ENCODE peak calls at places on chromosomes 13 and 19, in seven cellular contexts. B, K, H, I, W, D and R are unnamed samples.

GRCh38 chr19:47331931-47332547 is at the start of gene C5AR2:
- DNase-seq in H (no peak), K (no peak), I (no peak), D (no peak), W (no peak), B (no peak), R (peak; percentile 86)

GRCh38 chr13:79404985-79405384 is 1.1 kb downstream of the RBM26 start:
- DNase-seq in H (no peak), D (no peak), B (no peak), I (no peak), W (peak; percentile 31), K (no peak), R (no peak)

GRCh38 chr13:20404488-20405222 is 121.0 kb downstream of the CRYL1 start:
- DNase-seq in I (no peak), D (no peak), H (no peak), B (no peak), W (no peak), K (no peak), R (no peak)

GRCh38 chr19:44529541-44529940 is at the start of gene CEACAM20:
- DNase-seq in B (no peak), D (no peak), W (no peak), K (no peak), H (no peak), I (no peak), R (no peak)

GRCh38 chr19:23403581-23404324 is 8.5 kb upstream of the ZNF91 start:
- DNase-seq in K (no peak), D (peak; percentile 46), W (no peak), H (no peak), I (no peak), B (no peak), R (no peak)

GRCh38 chr19:3546119-3546518 is 7.1 kb downstream of the TEKTIP1 start:
- DNase-seq in D (no peak), H (no peak), K (no peak), W (no peak), B (no peak), I (no peak), R (peak; percentile 77)

GRCh38 chr13:113410472-113411201 is 42.7 kb downstream of the ADPRHL1 start:
- DNase-seq in K (peak; percentile 93), H (peak; percentile 83), D (peak; percentile 95), B (peak; percentile 91), I (no peak), W (no peak), R (peak; percentile 98)

GRCh38 chr19:14555918-14556661 is 15.8 kb downstream of the NDUFB7 start:
- DNase-seq in D (no peak), B (no peak), H (peak; percentile 68), K (peak; percentile 34), I (no peak), W (no peak), R (peak; percentile 84)

GRCh38 chr19:2294377-2295335 is 12.7 kb upstream of the PEAK3 start:
- DNase-seq in D (no peak), W (no peak), B (peak; percentile 55), K (peak; percentile 54), H (peak; percentile 47), I (no peak), R (peak; percentile 98)

GRCh38 chr13:105033999-105034398 is 1501.5 kb downstream of the EFNB2 start:
- DNase-seq in H (no peak), D (no peak), K (no peak), I (no peak), B (no peak), W (no peak), R (no peak)

GRCh38 chr19:3687774-3688706 is 12.2 kb downstream of the PIP5K1C start:
- DNase-seq in I (peak; percentile 31), D (no peak), B (no peak), W (no peak), H (no peak), K (no peak), R (peak; percentile 77)

GRCh38 chr19:1017115-1017905 is 3.6 kb downstream of the TMEM259 start:
- DNase-seq in I (no peak), K (no peak), B (no peak), W (no peak), D (no peak), H (no peak), R (no peak)
- H3K4me1 ChIP-seq in I (peaks cover 42% of the 10 kb centered on the region), K (peaks cover 33% of the 10 kb centered on the region), B (peaks cover 20% of the 10 kb centered on the region), W (peaks cover 40% of the 10 kb centered on the region), D (peaks cover 37% of the 10 kb centered on the region), H (peaks cover 34% of the 10 kb centered on the region), R (peaks cover 30% of the 10 kb centered on the region)

GRCh38 chr13:40172149-40172591 is 494.3 kb downstream of the FOXO1 start:
- DNase-seq in H (no peak), D (no peak), W (no peak), B (no peak), K (no peak), I (no peak), R (no peak)
- H3K4me3 ChIP-seq in H (no peak overlapping the region), D (no peak overlapping the region), W (no peak overlapping the region), B (no peak overlapping the region), K (no peak overlapping the region), I (no peak overlapping the region), R (no peak overlapping the region)

GRCh38 chr13:110283661-110284516 is 23.1 kb downstream of the COL4A1 start:
- DNase-seq in K (peak; percentile 66), I (no peak), W (no peak), D (no peak), B (peak; percentile 59), H (peak; percentile 82), R (no peak)
- H3K4me2 ChIP-seq in K (peak overlapping the region; percentile 28), I (no peak overlapping the region), W (no peak overlapping the region), D (no peak overlapping the region), B (no peak overlapping the region), H (peak overlapping the region; percentile 30), R (peak overlapping the region; percentile 7)

DNA sequence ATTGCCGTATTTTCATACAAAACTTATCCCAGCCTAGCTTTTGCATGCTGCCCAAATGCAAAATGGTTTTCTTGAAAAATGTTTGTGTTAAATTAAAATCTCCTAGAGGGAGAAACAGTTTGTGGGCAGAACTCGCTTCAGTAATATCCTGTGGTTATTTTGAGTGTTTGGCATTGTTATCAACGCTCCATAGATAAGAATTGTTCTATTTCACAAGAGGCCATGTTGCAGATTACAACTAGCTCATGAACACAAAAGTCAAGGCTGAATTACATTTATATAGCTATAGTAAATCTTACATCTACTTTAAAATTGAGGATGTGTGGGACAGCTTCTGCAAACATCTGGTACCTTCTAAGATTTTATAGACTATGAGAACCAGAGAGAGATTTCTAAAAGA is 447.9 kb downstream of the DCT start:
- DNase-seq in I (no peak), K (peak; percentile 8), B (no peak), H (peak; percentile 35), D (no peak), W (no peak), R (no peak)
- H3K4me1 ChIP-seq in I (no peaks in the 10 kb centered on the region), K (no peaks in the 10 kb centered on the region), B (no peaks in the 10 kb centered on the region), H (no peaks in the 10 kb centered on the region), D (no peaks in the 10 kb centered on the region), W (no peaks in the 10 kb centered on the region), R (no peaks in the 10 kb centered on the region)

DNA sequence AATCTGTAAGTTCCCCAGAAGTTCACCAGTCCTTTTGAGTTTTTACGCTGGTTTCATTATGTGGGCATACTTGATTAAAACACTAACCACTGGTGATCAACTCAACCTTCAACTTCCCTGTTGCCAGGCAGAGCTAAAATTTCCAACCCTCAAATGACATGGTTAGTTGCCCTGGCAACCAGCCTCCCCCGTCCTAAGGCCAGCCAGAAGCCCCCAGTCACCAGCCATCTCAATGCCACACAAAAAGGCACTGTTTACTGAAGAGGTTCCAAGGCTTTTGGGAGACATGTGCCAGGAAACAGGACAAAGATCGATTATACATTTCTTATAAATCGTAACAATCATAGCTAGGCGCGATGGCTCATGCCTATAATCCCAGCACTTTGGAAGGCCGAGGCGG is 1.6 kb downstream of the ZNF649 start:
- DNase-seq in D (no peak), I (no peak), B (no peak), K (no peak), W (no peak), H (no peak), R (no peak)
- H3K4me3 ChIP-seq in D (peak overlapping the region; percentile 81), I (no peak overlapping the region), B (no peak overlapping the region), K (no peak overlapping the region), W (no peak overlapping the region), H (peak overlapping the region; percentile 98), R (no peak overlapping the region)

DNA sequence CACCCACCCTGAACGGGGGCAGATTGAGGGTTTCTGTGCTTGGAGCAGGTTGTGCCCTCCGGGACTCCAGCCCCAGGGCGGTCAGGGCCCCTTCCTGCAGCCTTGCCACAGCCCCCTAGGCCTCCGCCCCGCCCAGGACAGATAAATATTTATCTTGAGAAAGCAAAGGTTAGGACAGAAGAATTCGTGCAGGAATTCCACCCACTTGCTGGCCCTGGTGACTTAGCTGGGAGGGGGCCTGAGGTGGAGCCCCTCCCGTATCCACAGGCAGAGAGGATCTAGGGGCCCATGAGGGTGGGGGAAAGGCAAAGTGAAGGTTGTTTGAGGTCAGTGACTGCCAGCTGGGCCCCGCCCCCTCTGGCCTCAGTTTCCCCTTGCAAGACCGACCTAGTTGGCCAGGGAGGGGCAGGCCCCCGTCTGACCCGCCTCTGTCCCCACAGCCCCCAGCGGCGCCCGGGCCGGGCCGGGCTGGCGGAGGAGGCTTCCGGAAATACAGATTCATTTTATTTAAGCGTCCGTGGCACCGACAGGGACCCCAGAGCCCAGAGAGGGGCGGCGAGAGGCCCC is 5.2 kb downstream of the MIDN start:
- DNase-seq in K (peak; percentile 88), I (no peak), H (peak; percentile 80), B (no peak), D (peak; percentile 72), W (no peak), R (no peak)
- H3K4me2 ChIP-seq in K (peak overlapping the region; percentile 77), I (peak overlapping the region; percentile 100), H (peak overlapping the region; percentile 100), B (peak overlapping the region; percentile 82), D (peak overlapping the region; percentile 75), W (peak overlapping the region; percentile 66), R (peak overlapping the region; percentile 87)

DNA sequence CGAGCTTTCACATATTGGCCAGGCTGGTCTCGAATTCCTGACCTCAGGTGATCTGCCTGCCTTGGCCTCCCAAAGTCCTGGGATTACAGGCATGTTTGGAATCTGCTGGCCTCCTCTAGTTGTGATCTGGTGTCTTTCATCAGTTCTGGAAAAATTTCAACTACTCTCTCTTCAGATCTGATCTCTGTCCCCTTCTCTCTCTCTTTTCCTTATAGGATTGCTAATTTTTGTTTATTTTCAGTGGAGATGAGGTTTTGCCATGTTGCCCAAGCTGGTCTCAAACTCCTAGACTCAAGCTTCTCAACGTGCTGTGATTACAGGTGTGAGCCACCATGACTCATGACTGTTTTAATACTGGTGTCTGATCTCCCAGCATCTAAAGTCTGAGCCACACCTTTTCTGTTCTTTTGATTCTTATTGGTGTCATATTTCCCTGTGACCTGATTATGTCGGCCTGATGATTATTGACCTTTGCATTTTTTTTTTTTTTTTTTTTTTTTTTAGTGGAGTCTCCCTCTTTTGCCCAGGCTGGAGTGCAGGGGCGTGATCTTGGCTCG is 10.4 kb upstream of the NANOS2 start:
- DNase-seq in H (no peak), K (no peak), I (no peak), B (no peak), W (no peak), D (peak; percentile 82), R (no peak)
- H3K4me1 ChIP-seq in H (peaks cover 3% of the 10 kb centered on the region), K (no peaks in the 10 kb centered on the region), I (peaks cover 6% of the 10 kb centered on the region), B (peaks cover 3% of the 10 kb centered on the region), W (peaks cover 6% of the 10 kb centered on the region), D (peaks cover 13% of the 10 kb centered on the region), R (no peaks in the 10 kb centered on the region)